ENCODE peak calls at places on chromosome 10, in five cellular contexts. K is HCT116, M is A549, O is left lung, D is body of pancreas. A is an unnamed sample.

GRCh38 chr10:33195608-33196376 is 138.7 kb downstream of the NRP1 start:
- DNase-seq in K (no peak), M (no peak), O (no peak), D (no peak), A (no peak)

GRCh38 chr10:86105181-86105580 is 261.4 kb downstream of the GRID1 start:
- DNase-seq in K (no peak), M (no peak), O (no peak), D (no peak), A (no peak)

GRCh38 chr10:72108811-72109618 is 20.7 kb upstream of the SPOCK2 start:
- DNase-seq in K (no peak), M (no peak), O (no peak), D (no peak), A (no peak)

GRCh38 chr10:129074939-129075338 is 392.1 kb upstream of the MGMT start:
- DNase-seq in K (no peak), M (no peak), O (no peak), D (no peak), A (no peak)

GRCh38 chr10:123236122-123236521 is 81.9 kb downstream of the BUB3 start:
- DNase-seq in K (no peak), M (no peak), O (no peak), D (no peak), A (no peak)

GRCh38 chr10:125808047-125808446 is 15.0 kb downstream of the UROS start:
- DNase-seq in K (no peak), M (no peak), O (no peak), D (no peak), A (no peak)

GRCh38 chr10:131803863-131804425 is 96.9 kb upstream of the PPP2R2D start:
- DNase-seq in K (no peak), M (no peak), O (no peak), D (no peak), A (no peak)

GRCh38 chr10:89543841-89544240 is 8.4 kb upstream of the SLC16A12 start:
- DNase-seq in K (no peak), M (no peak), O (no peak), D (no peak), A (peak)

GRCh38 chr10:80187465-80188409 is 17.6 kb downstream of the ANXA11 start:
- DNase-seq in K (no peak), M (no peak), O (peak), D (no peak), A (no peak)

GRCh38 chr10:35607475-35608316 is 2.6 kb downstream of the GJD4 start:
- DNase-seq in K (no peak), M (no peak), O (no peak), D (peak), A (no peak)

GRCh38 chr10:3433988-3434387 is 261.4 kb upstream of the PITRM1 start:
- DNase-seq in K (no peak), M (no peak), O (no peak), D (no peak), A (no peak)

GRCh38 chr10:112311481-112311880 is 28.3 kb downstream of the TECTB start:
- DNase-seq in K (no peak), M (no peak), O (no peak), D (no peak), A (no peak)

GRCh38 chr10:52185256-52185655 is 128.8 kb upstream of the DKK1 start:
- DNase-seq in K (no peak), M (no peak), O (no peak), D (no peak), A (no peak)

GRCh38 chr10:71213127-71213616 is 802 bp downstream of the UNC5B start:
- DNase-seq in K (peak), M (peak), O (peak), D (peak), A (peak)

GRCh38 chr10:62046522-62047239 is 145.2 kb downstream of the ARID5B start:
- DNase-seq in K (no peak), M (no peak), O (no peak), D (no peak), A (no peak)

GRCh38 chr10:3964516-3964915 is 179.5 kb upstream of the KLF6 start:
- DNase-seq in K (no peak), M (no peak), O (no peak), D (no peak), A (no peak)

GRCh38 chr10:112435013-112435619 is 11.6 kb downstream of the ZDHHC6 start:
- DNase-seq in K (peak), M (peak), O (no peak), D (no peak), A (no peak)

GRCh38 chr10:4626919-4627318 is 199.1 kb upstream of the AKR1E2 start:
- DNase-seq in K (no peak), M (no peak), O (no peak), D (no peak), A (no peak)

GRCh38 chr10:25130911-25131310 is 43.9 kb upstream of the GPR158 start:
- DNase-seq in K (no peak), M (no peak), O (no peak), D (no peak), A (no peak)

GRCh38 chr10:63703740-63704345 is 182.6 kb downstream of the REEP3 start:
- DNase-seq in K (no peak), M (no peak), O (no peak), D (peak), A (no peak)

GRCh38 chr10:59434463-59435326 is 72.3 kb upstream of the FAM13C start:
- DNase-seq in K (no peak), M (no peak), O (no peak), D (no peak), A (no peak)

GRCh38 chr10:10270071-10270470 is 747.6 kb upstream of the CELF2 start:
- DNase-seq in K (no peak), M (no peak), O (no peak), D (no peak), A (no peak)
- H3K27ac ChIP-seq in K (no peak), M (no peak), O (no peak), D (no peak), A (no peak)

GRCh38 chr10:44882146-44882720 is 28.9 kb upstream of the TMEM72 start:
- DNase-seq in K (no peak), M (no peak), O (no peak), D (peak), A (no peak)

GRCh38 chr10:44880090-44880715 is 30.9 kb upstream of the TMEM72 start:
- DNase-seq in K (no peak), M (no peak), O (no peak), D (no peak), A (no peak)

GRCh38 chr10:44878704-44879530 is 32.2 kb upstream of the TMEM72 start:
- DNase-seq in K (no peak), M (peak), O (peak), D (peak), A (no peak)

GRCh38 chr10:44881639-44882038 is 29.5 kb upstream of the TMEM72 start:
- DNase-seq in K (no peak), M (no peak), O (no peak), D (no peak), A (no peak)

GRCh38 chr10:44879531-44879899 is 31.6 kb upstream of the TMEM72 start:
- DNase-seq in K (no peak), M (no peak), O (no peak), D (no peak), A (no peak)
- H3K27ac ChIP-seq in K (no peak), M (no peak), O (no peak), D (peak), A (no peak)

GRCh38 chr10:103651783-103652476 is 158.4 kb downstream of the NEURL1 start:
- DNase-seq in K (no peak), M (no peak), O (no peak), D (no peak), A (no peak)

GRCh38 chr10:103648231-103648950 is 154.9 kb downstream of the NEURL1 start:
- DNase-seq in K (no peak), M (no peak), O (no peak), D (no peak), A (no peak)

GRCh38 chr10:103648951-103649532 is 155.5 kb downstream of the NEURL1 start:
- DNase-seq in K (no peak), M (no peak), O (peak), D (no peak), A (no peak)

GRCh38 chr10:103652599-103653281 is 159.2 kb downstream of the NEURL1 start:
- DNase-seq in K (no peak), M (no peak), O (no peak), D (no peak), A (no peak)

DNA sequence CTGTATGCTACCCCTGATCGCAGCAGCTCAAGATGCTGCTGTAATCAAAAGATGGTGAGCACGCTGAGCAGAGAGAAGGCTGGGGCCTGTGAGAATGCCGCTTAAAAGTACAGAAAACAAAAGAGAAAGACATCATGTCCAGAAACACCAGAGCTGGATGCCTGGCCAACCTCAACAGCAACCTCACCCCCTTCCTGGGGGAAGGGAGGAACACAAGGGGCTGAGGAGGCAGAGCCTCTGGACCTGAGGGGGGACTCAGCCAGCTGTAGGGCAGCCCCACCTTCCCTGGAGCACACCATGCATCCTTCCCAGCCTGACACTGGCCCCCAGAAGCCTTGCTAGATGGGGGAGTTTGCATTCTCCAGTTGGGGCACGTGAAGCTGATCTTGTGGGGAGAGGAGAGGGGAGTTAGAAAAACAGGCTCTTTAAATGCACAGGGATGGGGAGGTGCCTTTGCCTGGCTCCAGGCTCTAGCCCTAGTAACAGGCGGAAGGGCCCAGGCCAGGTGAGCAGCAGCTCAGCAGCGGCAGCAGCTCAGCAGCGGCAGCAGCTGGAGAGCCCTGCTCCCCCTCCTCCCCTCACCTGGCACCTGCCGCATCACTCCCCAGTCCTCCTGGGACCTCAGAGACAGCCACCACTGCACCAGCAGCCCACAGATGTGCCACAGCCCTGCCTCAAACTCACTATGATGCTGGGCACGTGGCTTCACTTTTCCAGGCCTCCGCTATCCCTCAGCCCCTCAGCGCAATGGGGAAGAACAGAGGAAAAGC is 156.3 kb downstream of the NEURL1 start:
- DNase-seq in K (no peak), M (no peak), O (no peak), D (no peak), A (no peak)
- H3K27ac ChIP-seq in K (no peak), M (no peak), O (no peak), D (no peak), A (no peak)

DNA sequence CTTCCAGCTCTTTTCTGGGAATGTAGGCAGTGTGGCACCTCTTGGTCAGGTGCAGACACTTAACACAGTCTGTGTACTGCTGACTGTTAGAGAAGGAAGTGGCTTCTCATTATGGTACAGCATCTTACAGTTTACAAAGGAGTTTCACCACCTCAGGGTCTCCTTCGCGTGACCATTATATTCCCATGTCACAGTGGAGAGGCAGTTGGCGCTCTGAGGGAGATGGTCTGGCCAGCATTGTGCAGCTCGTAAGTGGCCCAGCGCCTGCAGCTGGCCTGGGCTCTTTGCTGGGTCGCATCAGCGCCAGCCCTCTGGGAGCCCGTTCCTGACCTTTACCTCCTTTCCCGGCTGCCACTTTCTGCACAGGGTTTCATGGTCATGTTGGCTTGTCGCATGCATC is 15.4 kb downstream of the TSPAN15 start:
- DNase-seq in K (no peak), M (no peak), O (no peak), D (no peak), A (no peak)
- H3K27ac ChIP-seq in K (no peak), M (peak), O (peak), D (no peak), A (no peak)

GRCh38 chr10:29948971-29949370 is 110.4 kb downstream of the JCAD start:
- DNase-seq in K (no peak), M (no peak), O (no peak), D (no peak), A (peak)

GRCh38 chr10:29947701-29948060 is 111.7 kb downstream of the JCAD start:
- DNase-seq in K (no peak), M (no peak), O (no peak), D (no peak), A (no peak)

GRCh38 chr10:29949411-29950011 is 109.9 kb downstream of the JCAD start:
- DNase-seq in K (no peak), M (peak), O (no peak), D (no peak), A (peak)

GRCh38 chr10:29946953-29947700 is 112.3 kb downstream of the JCAD start:
- DNase-seq in K (no peak), M (peak), O (no peak), D (peak), A (peak)

DNA sequence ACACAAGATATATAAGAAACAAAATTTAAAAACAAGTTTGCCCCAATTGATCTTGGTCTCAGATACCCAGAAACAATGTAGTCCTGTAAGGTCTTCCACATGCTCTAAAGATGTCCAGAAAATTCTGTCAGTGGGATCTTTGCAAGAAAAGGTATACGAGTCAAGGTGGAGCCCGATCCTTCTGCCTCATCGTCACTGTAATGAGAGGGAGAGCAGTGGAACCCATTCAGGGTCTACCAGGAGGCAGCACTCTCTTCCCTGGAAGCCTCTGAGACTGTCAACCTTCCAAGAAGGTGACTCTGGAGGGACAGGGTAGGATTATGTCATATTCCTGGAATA is 112.8 kb downstream of the JCAD start:
- DNase-seq in K (no peak), M (no peak), O (no peak), D (no peak), A (no peak)
- H3K27ac ChIP-seq in K (no peak), M (peak), O (peak), D (no peak), A (peak)

GRCh38 chr10:99938563-99938962 is 71.2 kb downstream of the DNMBP start:
- DNase-seq in K (no peak), M (no peak), O (no peak), D (no peak), A (no peak)
- H3K27ac ChIP-seq in K (no peak), M (peak), O (no peak), D (no peak), A (no peak)